ENCODE peak calls at places on chromosomes 6 and 20, in seven cellular contexts. X is pancreas; M is naive thymus-derived CD4-positive, alpha-beta T cell; W is thoracic aorta; F is tibial nerve; N is heart right ventricle; R is HCT116. E is an unnamed sample.

GRCh38 chr20:64083380-64084208 is 604 bp downstream of the LKAAEAR1 start:
- DNase-seq in X (peak; percentile 78), M (peak; percentile 51), W (no peak), F (no peak), N (peak; percentile 66), R (no peak), E (peak; percentile 58)

GRCh38 chr6:30194797-30195690 is 18.2 kb downstream of the TRIM26 start:
- DNase-seq in X (no peak), M (no peak), W (no peak), F (no peak), N (no peak), R (no peak), E (no peak)

GRCh38 chr6:89509719-89510339 is 76.9 kb downstream of the ANKRD6 start:
- DNase-seq in X (no peak), M (no peak), W (no peak), F (no peak), N (peak; percentile 7), R (no peak), E (no peak)

GRCh38 chr20:24153101-24154040 is 164.8 kb upstream of the GGTLC1 start:
- DNase-seq in X (no peak), M (no peak), W (no peak), F (no peak), N (no peak), R (no peak), E (no peak)

GRCh38 chr6:136067731-136068341 is 182.3 kb downstream of the MTFR2 start:
- DNase-seq in X (peak; percentile 33), M (no peak), W (no peak), F (no peak), N (no peak), R (peak; percentile 66), E (no peak)

GRCh38 chr6:81138236-81138635 is 614.2 kb downstream of the TENT5A start:
- DNase-seq in X (peak; percentile 16), M (no peak), W (no peak), F (no peak), N (no peak), R (no peak), E (no peak)

GRCh38 chr6:75326557-75327258 is 42.1 kb upstream of the TMEM30A start:
- DNase-seq in X (no peak), M (no peak), W (no peak), F (no peak), N (no peak), R (no peak), E (no peak)

GRCh38 chr6:158027590-158028285 is 46.1 kb downstream of the SYNJ2 start:
- DNase-seq in X (peak; percentile 51), M (no peak), W (no peak), F (no peak), N (no peak), R (no peak), E (no peak)

GRCh38 chr6:10528170-10528981 is 7.2 kb downstream of the GCNT2 start:
- DNase-seq in X (no peak), M (peak; percentile 20), W (no peak), F (no peak), N (no peak), R (no peak), E (peak; percentile 44)

GRCh38 chr20:59416916-59417315 is 116.5 kb downstream of the EDN3 start:
- DNase-seq in X (no peak), M (no peak), W (no peak), F (no peak), N (no peak), R (no peak), E (no peak)

GRCh38 chr6:14930366-14930989 is 315.4 kb upstream of the JARID2 start:
- DNase-seq in X (no peak), M (no peak), W (no peak), F (no peak), N (no peak), R (no peak), E (no peak)

GRCh38 chr6:144662812-144663211 is 377.7 kb downstream of the UTRN start:
- DNase-seq in X (no peak), M (no peak), W (no peak), F (no peak), N (no peak), R (no peak), E (no peak)

GRCh38 chr20:49812463-49813304 is at the start of gene SLC9A8:
- DNase-seq in X (peak; percentile 81), M (peak; percentile 70), W (peak; percentile 91), F (peak; percentile 76), N (peak; percentile 92), R (peak; percentile 58), E (peak; percentile 89)

GRCh38 chr20:62925420-62926228 is 681 bp downstream of the DIDO1 start:
- DNase-seq in X (peak; percentile 53), M (peak; percentile 36), W (no peak), F (no peak), N (no peak), R (no peak), E (no peak)

GRCh38 chr20:37294262-37294981 is 5.0 kb downstream of the MANBAL start:
- DNase-seq in X (no peak), M (no peak), W (no peak), F (no peak), N (no peak), R (no peak), E (no peak)

GRCh38 chr20:19602660-19603389 is 155.2 kb upstream of the RIN2 start:
- DNase-seq in X (no peak), M (no peak), W (no peak), F (no peak), N (no peak), R (no peak), E (no peak)

GRCh38 chr6:148997863-148998262 is 251.0 kb downstream of the UST start:
- DNase-seq in X (no peak), M (no peak), W (no peak), F (no peak), N (no peak), R (no peak), E (no peak)

GRCh38 chr6:87472525-87473418 is at the start of gene SLC35A1:
- DNase-seq in X (peak; percentile 81), M (peak; percentile 87), W (peak; percentile 63), F (peak; percentile 76), N (peak; percentile 88), R (peak; percentile 74), E (peak; percentile 88)

GRCh38 chr6:157661652-157662051 is 161.4 kb upstream of the SNX9 start:
- DNase-seq in X (no peak), M (no peak), W (no peak), F (no peak), N (no peak), R (no peak), E (no peak)

GRCh38 chr6:167667204-167668018 is 159.3 kb upstream of the AFDN start:
- DNase-seq in X (no peak), M (no peak), W (no peak), F (no peak), N (no peak), R (no peak), E (no peak)
- H3K27ac ChIP-seq in X (no peak overlapping the region), M (no peak overlapping the region), W (no peak overlapping the region), F (no peak overlapping the region), N (peak overlapping the region; percentile 25), R (no peak overlapping the region), E (peak overlapping the region; percentile 26)

DNA sequence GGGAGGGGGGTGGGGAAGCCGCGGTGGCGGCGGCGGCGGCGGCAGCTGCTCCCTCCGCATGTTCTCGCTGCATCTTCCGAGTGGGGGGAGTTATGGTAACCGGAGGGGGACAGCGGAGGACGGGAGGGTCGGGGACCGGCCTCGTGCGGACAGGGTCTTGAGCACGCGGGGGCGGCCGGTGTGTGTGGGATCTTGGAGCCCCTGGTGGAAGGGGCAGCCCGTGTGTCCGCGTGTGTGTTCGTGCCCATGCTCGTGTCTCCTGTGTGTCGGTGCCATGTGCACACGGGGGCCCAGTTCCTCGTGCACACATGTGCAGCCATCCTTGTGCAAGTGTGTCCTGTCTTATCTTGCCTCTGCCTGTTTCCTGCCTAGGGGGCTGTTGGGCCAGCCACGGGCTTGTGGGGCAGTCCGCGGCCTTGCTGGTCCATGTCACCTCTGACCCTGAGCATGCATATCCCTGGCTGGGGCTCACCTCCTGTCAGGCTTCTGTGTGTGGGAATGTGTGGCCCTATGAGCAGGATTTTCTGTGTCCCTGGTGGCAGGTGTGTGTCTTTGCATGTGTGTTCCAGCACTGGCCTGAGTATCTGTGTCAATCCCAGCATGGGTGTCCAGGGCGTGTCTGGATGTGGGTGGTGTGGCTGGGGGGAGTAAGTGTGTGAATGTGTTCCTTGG is 8.5 kb downstream of the SYNGAP1 start:
- DNase-seq in X (no peak), M (peak; percentile 51), W (no peak), F (no peak), N (no peak), R (no peak), E (no peak)
- H3K4me1 ChIP-seq in X (peaks cover 8% of the 10 kb centered on the region), M (peaks cover 51% of the 10 kb centered on the region), W (peaks cover 68% of the 10 kb centered on the region), F (peaks cover 54% of the 10 kb centered on the region), N (peaks cover 18% of the 10 kb centered on the region), R (peaks cover 31% of the 10 kb centered on the region), E (peaks cover 26% of the 10 kb centered on the region)

GRCh38 chr6:164581563-164581962 is 727.8 kb downstream of the C6orf118 start:
- DNase-seq in X (no peak), M (no peak), W (no peak), F (no peak), N (no peak), R (no peak), E (no peak)
- H3K9me3 ChIP-seq in X (no peaks in the 10 kb centered on the region), M (no peaks in the 10 kb centered on the region), W (no peaks in the 10 kb centered on the region), F (peaks cover 22% of the 10 kb centered on the region), N (peaks cover 17% of the 10 kb centered on the region), R (peaks cover 11% of the 10 kb centered on the region), E (peaks cover 6% of the 10 kb centered on the region)

DNA sequence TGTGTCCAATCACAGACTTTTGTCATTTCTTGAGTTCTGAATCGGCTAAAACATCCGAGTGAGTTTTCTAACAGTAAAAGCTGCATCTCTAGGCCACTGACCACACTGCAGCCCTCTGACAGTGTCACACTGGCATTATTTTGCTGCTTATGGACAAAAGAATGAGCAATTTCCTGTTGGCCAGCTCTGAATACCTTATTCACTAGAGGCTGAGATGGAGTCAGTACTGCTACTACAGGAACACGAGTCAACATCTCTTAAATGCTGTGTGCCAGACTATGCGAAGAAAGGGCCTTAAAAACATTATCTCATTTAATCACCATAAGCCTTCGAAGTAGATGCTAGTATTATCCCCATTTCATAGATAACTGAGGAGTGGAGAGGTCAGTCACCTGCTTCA is 42.5 kb upstream of the IPCEF1 start:
- DNase-seq in X (no peak), M (no peak), W (no peak), F (no peak), N (no peak), R (no peak), E (no peak)
- H3K27ac ChIP-seq in X (no peak overlapping the region), M (no peak overlapping the region), W (no peak overlapping the region), F (peak overlapping the region; percentile 78), N (no peak overlapping the region), R (no peak overlapping the region), E (no peak overlapping the region)

E was measured in lung.